ENCODE peak calls at places on chromosomes 12 and 14, in four cellular contexts. One of them, this sample, is unnamed.

GRCh38 chr14:102654298-102654697 is 61.8 kb downstream of the RCOR1 start:
- DNase-seq in AG10803: no peak
- DNase-seq in AG04450: no peak
- DNase-seq in vagina: no peak
- DNase-seq in this sample: no peak

GRCh38 chr12:110042260-110042659 is 6.1 kb downstream of the C12orf76 start:
- DNase-seq in AG10803: no peak
- DNase-seq in vagina: no peak
- DNase-seq in AG04450: no peak
- DNase-seq in this sample: no peak

GRCh38 chr14:89160437-89160836 is 256.6 kb downstream of the FOXN3 start:
- DNase-seq in vagina: no peak
- DNase-seq in AG10803: no peak
- DNase-seq in AG04450: no peak
- DNase-seq in this sample: no peak

GRCh38 chr14:44589180-44589579 is 82.1 kb upstream of the FSCB start:
- DNase-seq in vagina: no peak
- DNase-seq in AG10803: no peak
- DNase-seq in AG04450: no peak
- DNase-seq in this sample: no peak

GRCh38 chr14:56487090-56487667 is 92.4 kb upstream of the TMEM260 start:
- DNase-seq in vagina: no peak
- DNase-seq in AG04450: no peak
- DNase-seq in AG10803: peak; percentile 22
- DNase-seq in this sample: no peak

GRCh38 chr14:93132472-93133065 is 16.8 kb upstream of the ITPK1 start:
- DNase-seq in vagina: no peak
- DNase-seq in AG04450: no peak
- DNase-seq in AG10803: peak; percentile 29
- DNase-seq in this sample: no peak

GRCh38 chr14:98501836-98502235 is 770.2 kb downstream of the BCL11B start:
- DNase-seq in vagina: no peak
- DNase-seq in AG04450: no peak
- DNase-seq in AG10803: no peak
- DNase-seq in this sample: no peak

GRCh38 chr12:57152408-57153038 is 5.1 kb upstream of the LRP1-AS start:
- DNase-seq in vagina: no peak
- DNase-seq in AG10803: peak; percentile 72
- DNase-seq in AG04450: no peak
- DNase-seq in this sample: no peak

GRCh38 chr14:51562816-51563215 is 88.9 kb upstream of the FRMD6 start:
- DNase-seq in AG04450: no peak
- DNase-seq in vagina: no peak
- DNase-seq in AG10803: peak; percentile 35
- DNase-seq in this sample: no peak

GRCh38 chr14:81855007-81855406 is 321.4 kb upstream of the SEL1L start:
- DNase-seq in vagina: no peak
- DNase-seq in AG10803: no peak
- DNase-seq in AG04450: no peak
- DNase-seq in this sample: no peak

GRCh38 chr12:52817003-52817698 is 3.2 kb upstream of the KRT4 start:
- DNase-seq in AG10803: no peak
- DNase-seq in AG04450: no peak
- DNase-seq in vagina: no peak
- DNase-seq in this sample: no peak

GRCh38 chr12:52815161-52815560 is 1.2 kb upstream of the KRT4 start:
- DNase-seq in AG04450: no peak
- DNase-seq in vagina: no peak
- DNase-seq in AG10803: no peak
- DNase-seq in this sample: no peak

GRCh38 chr12:52814710-52815155 is 817 bp upstream of the KRT4 start:
- DNase-seq in AG04450: no peak
- DNase-seq in vagina: no peak
- DNase-seq in AG10803: no peak
- DNase-seq in this sample: no peak

GRCh38 chr12:52815676-52816075 is 1.8 kb upstream of the KRT4 start:
- DNase-seq in vagina: no peak
- DNase-seq in AG10803: no peak
- DNase-seq in AG04450: no peak
- DNase-seq in this sample: no peak

DNA sequence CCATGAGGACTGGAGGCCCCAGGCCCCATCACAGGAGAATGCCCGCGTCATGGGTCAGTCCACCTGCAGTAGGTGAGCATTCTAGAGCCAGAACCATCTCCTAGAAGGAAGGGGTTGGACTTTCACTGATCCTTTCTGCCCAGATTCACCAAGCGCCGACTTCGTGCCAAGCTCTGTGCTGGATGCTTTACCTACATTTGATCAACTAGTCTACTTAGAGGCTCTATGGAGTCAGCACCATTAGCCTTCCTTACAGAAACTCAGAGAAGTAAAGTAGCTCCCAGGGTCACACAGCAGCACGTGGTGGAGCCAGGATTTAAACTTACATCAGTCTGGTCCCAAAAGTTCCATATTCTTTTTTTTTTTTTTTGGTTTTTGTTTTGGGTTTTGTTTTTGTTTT is 2.3 kb upstream of the KRT4 start:
- DNase-seq in AG10803: no peak
- DNase-seq in AG04450: no peak
- DNase-seq in vagina: no peak
- DNase-seq in this sample: no peak
- TF ChIP-seq CTCF in AG10803: no peak
- TF ChIP-seq CTCF in AG04450: no peak
- TF ChIP-seq CTCF in vagina: no peak
- TF ChIP-seq CTCF in this sample: no peak

DNA sequence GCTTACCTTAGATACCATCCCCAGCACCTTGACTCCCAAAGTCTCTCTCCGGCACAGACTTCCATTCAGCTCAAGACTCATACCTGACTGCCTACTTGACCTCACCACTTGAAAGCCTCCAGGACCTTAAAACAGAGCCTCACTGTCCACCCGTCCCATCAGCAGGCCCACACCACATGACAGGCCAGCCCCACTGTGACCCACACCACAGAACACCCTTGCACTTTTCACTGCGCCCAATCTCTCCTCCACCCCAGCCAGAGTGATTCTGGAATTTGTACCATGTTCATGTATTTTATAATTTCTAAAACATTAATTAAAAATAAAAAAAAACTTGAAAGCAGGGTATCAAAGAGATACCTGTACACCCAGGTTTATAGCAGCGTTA is 28.0 kb upstream of the PLEKHG6 start:
- DNase-seq in AG04450: no peak
- DNase-seq in AG10803: no peak
- DNase-seq in vagina: no peak
- DNase-seq in this sample: no peak
- TF ChIP-seq CTCF in AG04450: no peak
- TF ChIP-seq CTCF in AG10803: no peak
- TF ChIP-seq CTCF in vagina: no peak
- TF ChIP-seq CTCF in this sample: no peak

GRCh38 chr14:76502638-76503037 is 126.7 kb downstream of the ESRRB start:
- DNase-seq in AG04450: no peak
- DNase-seq in vagina: no peak
- DNase-seq in AG10803: no peak
- DNase-seq in this sample: no peak
- TF ChIP-seq CTCF in AG04450: no peak
- TF ChIP-seq CTCF in vagina: no peak
- TF ChIP-seq CTCF in AG10803: no peak
- TF ChIP-seq CTCF in this sample: no peak

GRCh38 chr12:132460571-132460970 is 29.4 kb upstream of the FBRSL1 start:
- DNase-seq in vagina: no peak
- DNase-seq in AG04450: no peak
- DNase-seq in AG10803: no peak
- DNase-seq in this sample: no peak
- TF ChIP-seq CTCF in vagina: no peak
- TF ChIP-seq CTCF in AG04450: peak; percentile 27
- TF ChIP-seq CTCF in AG10803: peak; percentile 2
- TF ChIP-seq CTCF in this sample: peak; percentile 20

GRCh38 chr12:39125580-39125979 is 220.2 kb upstream of the CPNE8 start:
- DNase-seq in AG10803: no peak
- DNase-seq in AG04450: no peak
- DNase-seq in vagina: no peak
- DNase-seq in this sample: no peak

GRCh38 chr12:39127401-39127800 is 222.0 kb upstream of the CPNE8 start:
- DNase-seq in AG04450: no peak
- DNase-seq in vagina: no peak
- DNase-seq in AG10803: peak; percentile 2
- DNase-seq in this sample: no peak

GRCh38 chr12:39124768-39125167 is 219.4 kb upstream of the CPNE8 start:
- DNase-seq in vagina: no peak
- DNase-seq in AG04450: no peak
- DNase-seq in AG10803: no peak
- DNase-seq in this sample: no peak

GRCh38 chr12:39123580-39123979 is 218.2 kb upstream of the CPNE8 start:
- DNase-seq in vagina: no peak
- DNase-seq in AG10803: no peak
- DNase-seq in AG04450: no peak
- DNase-seq in this sample: no peak

GRCh38 chr12:39122562-39123204 is 217.3 kb upstream of the CPNE8 start:
- DNase-seq in AG10803: no peak
- DNase-seq in AG04450: no peak
- DNase-seq in vagina: no peak
- DNase-seq in this sample: no peak
- TF ChIP-seq CTCF in AG10803: no peak
- TF ChIP-seq CTCF in AG04450: no peak
- TF ChIP-seq CTCF in vagina: no peak
- TF ChIP-seq CTCF in this sample: no peak

GRCh38 chr12:98154850-98155249 is 360.5 kb upstream of the TMPO start:
- DNase-seq in AG04450: no peak
- DNase-seq in AG10803: no peak
- DNase-seq in vagina: no peak
- DNase-seq in this sample: peak; percentile 42
- TF ChIP-seq CTCF in AG04450: no peak
- TF ChIP-seq CTCF in AG10803: no peak
- TF ChIP-seq CTCF in vagina: no peak
- TF ChIP-seq CTCF in this sample: peak; percentile 21

DNA sequence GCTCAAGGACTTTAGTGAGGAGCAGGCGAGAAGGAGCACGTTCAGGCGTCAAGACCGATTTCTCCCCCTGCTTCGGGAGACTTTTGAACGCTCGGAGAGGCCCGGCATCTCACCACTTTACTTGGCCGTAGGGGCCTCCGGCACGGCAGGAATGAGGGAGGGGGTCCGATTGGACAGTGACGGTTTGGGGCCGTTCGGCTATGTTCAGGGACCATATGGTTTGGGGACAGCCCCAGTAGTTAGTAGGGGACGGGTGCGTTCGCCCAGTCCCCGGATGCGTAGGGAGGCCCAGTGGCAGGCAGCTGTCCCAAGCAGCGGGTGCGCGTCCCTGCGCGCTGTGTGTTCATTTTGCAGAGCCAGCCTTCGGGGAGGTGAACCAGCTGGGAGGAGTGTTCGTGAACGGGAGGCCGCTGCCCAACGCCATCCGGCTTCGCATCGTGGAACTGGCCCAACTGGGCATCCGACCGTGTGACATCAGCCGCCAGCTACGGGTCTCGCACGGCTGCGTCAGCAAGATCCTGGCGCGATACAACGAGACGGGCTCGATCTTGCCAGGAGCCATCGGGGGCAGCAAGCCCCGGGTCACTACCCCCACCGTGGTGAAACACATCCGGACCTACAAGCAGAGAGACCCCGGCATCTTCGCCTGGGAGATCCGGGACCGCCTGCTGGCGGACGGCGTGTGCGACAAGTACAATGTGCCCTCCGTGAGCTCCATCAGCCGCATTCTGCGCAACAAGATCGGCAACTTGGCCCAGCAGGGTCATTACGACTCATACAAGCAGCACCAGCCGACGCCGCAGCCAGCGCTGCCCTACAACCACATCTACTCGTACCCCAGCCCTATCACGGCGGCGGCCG is 1.1 kb downstream of the PAX9 start:
- DNase-seq in AG10803: peak; percentile 45
- DNase-seq in vagina: no peak
- DNase-seq in AG04450: no peak
- DNase-seq in this sample: peak; percentile 48
- TF ChIP-seq CTCF in AG10803: peak; percentile 33
- TF ChIP-seq CTCF in vagina: no peak
- TF ChIP-seq CTCF in AG04450: no peak
- TF ChIP-seq CTCF in this sample: no peak

DNA sequence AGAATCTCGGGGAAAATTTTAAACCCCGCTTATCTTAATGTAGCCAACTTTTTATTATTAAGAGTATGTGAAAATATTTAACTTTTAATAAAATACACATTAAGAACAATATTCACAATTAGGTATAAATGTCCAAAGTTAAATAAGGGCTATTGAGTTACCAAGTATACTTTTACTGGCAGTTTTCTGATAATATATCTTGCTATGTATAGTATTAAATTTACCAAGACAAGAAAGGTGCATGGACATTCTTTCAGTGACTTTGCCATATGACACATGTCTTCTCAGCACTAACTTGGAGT is 115.4 kb downstream of the MON2 start:
- DNase-seq in AG10803: no peak
- DNase-seq in vagina: no peak
- DNase-seq in AG04450: no peak
- DNase-seq in this sample: no peak
- TF ChIP-seq CTCF in AG10803: no peak
- TF ChIP-seq CTCF in vagina: no peak
- TF ChIP-seq CTCF in AG04450: no peak
- TF ChIP-seq CTCF in this sample: no peak

GRCh38 chr14:77032854-77033621 is 4.5 kb upstream of the IRF2BPL start:
- DNase-seq in AG10803: peak; percentile 100
- DNase-seq in vagina: no peak
- DNase-seq in AG04450: peak; percentile 95
- DNase-seq in this sample: peak; percentile 70
- TF ChIP-seq CTCF in AG10803: peak; percentile 26
- TF ChIP-seq CTCF in vagina: no peak
- TF ChIP-seq CTCF in AG04450: peak; percentile 22
- TF ChIP-seq CTCF in this sample: no peak